ENCODE peak calls at places on chromosomes 3 and 15, in ten cellular contexts. W is AG04450; E is Daoy; G is right lobe of liver; Z is germinal center; I is brain microvascular endothelial cell; L is activated T-helper 1 cell treated with anti-CD3 and anti-CD28 coated beads, Interleukin-2, amount 50 U/mL, for 16 hours; H is ELR; S is occipital lobe; Q is kidney tubule cell. N is an unnamed sample.

GRCh38 chr3:42090973-42091731 is at the start of gene TRAK1:
- DNase-seq in Q (no peak), E (peak; percentile 14), I (no peak), W (no peak), Z (no peak), S (no peak), L (no peak), G (no peak), H (no peak), N (peak; percentile 74)

GRCh38 chr15:89656116-89656815 is 999 bp upstream of the KIF7 start:
- DNase-seq in Q (peak; percentile 66), W (no peak), G (no peak), L (no peak), Z (no peak), I (no peak), S (no peak), E (no peak), H (peak; percentile 80), N (no peak)

GRCh38 chr15:69391046-69391757 is 22.9 kb upstream of the KIF23 start:
- DNase-seq in E (no peak), G (no peak), Q (no peak), H (no peak), I (no peak), L (no peak), Z (no peak), W (no peak), S (no peak), N (no peak)

GRCh38 chr15:71301958-71302621 is 186.8 kb downstream of the THSD4 start:
- DNase-seq in W (no peak), Q (no peak), L (no peak), Z (no peak), G (no peak), S (no peak), H (no peak), I (no peak), E (no peak), N (no peak)

GRCh38 chr15:34584321-34584668 is 844 bp upstream of the GOLGA8B start:
- DNase-seq in E (no peak), Q (no peak), W (no peak), H (no peak), G (peak; percentile 57), I (no peak), L (no peak), S (no peak), Z (no peak), N (no peak)

GRCh38 chr3:194328080-194328571 is 23.0 kb downstream of the CPN2 start:
- DNase-seq in G (no peak), I (peak; percentile 28), L (no peak), S (no peak), Z (no peak), H (peak; percentile 69), W (no peak), E (peak; percentile 47), Q (peak; percentile 84), N (no peak)

GRCh38 chr15:32222716-32223115 is 180.4 kb downstream of the GOLGA8K start:
- DNase-seq in Q (no peak), W (no peak), S (no peak), E (no peak), G (no peak), L (no peak), H (no peak), Z (no peak), I (no peak), N (no peak)

GRCh38 chr15:67809866-67810265 is 15.4 kb upstream of the SKOR1 start:
- DNase-seq in H (no peak), S (no peak), Q (no peak), Z (no peak), I (no peak), G (peak; percentile 29), W (no peak), L (no peak), E (no peak), N (no peak)

GRCh38 chr3:109804697-109805096 is 467.4 kb upstream of the DPPA4 start:
- DNase-seq in E (no peak), G (no peak), L (no peak), I (no peak), H (no peak), Z (no peak), S (no peak), Q (peak; percentile 64), W (no peak), N (no peak)

GRCh38 chr3:25582242-25582641 is 82.5 kb downstream of the TOP2B start:
- DNase-seq in E (peak; percentile 54), Q (peak; percentile 78), S (no peak), L (no peak), W (peak; percentile 71), I (peak; percentile 92), G (no peak), H (peak; percentile 96), Z (no peak), N (no peak)

GRCh38 chr15:23372284-23372683 is 17.7 kb downstream of the GOLGA8S start:
- DNase-seq in I (no peak), Q (no peak), G (no peak), W (no peak), L (no peak), Z (no peak), S (no peak), H (no peak), E (peak; percentile 86), N (no peak)

GRCh38 chr3:124263168-124263567 is 271.2 kb upstream of the ROPN1 start:
- DNase-seq in G (no peak), E (peak; percentile 83), Q (peak; percentile 92), W (peak; percentile 82), S (no peak), I (peak; percentile 86), H (peak; percentile 91), L (no peak), Z (no peak), N (no peak)

GRCh38 chr3:186869253-186870235 is 27.0 kb downstream of the ADIPOQ start:
- DNase-seq in G (no peak), H (peak; percentile 12), Z (no peak), W (no peak), I (no peak), Q (no peak), E (no peak), L (no peak), S (no peak), N (no peak)

GRCh38 chr3:127791221-127791913 is 30.9 kb downstream of the MGLL start:
- DNase-seq in H (peak; percentile 82), Z (peak; percentile 57), E (peak; percentile 81), L (no peak), I (peak; percentile 78), G (no peak), S (no peak), W (peak; percentile 76), Q (peak; percentile 50), N (no peak)

GRCh38 chr3:8441969-8442559 is 59.6 kb upstream of the LMCD1 start:
- DNase-seq in E (peak; percentile 42), I (peak; percentile 64), L (no peak), W (peak; percentile 48), H (peak; percentile 70), Q (peak; percentile 82), S (no peak), G (no peak), Z (peak; percentile 8), N (peak; percentile 69)

GRCh38 chr3:48855681-48856447 is 8.2 kb upstream of the PRKAR2A start:
- DNase-seq in L (no peak), E (no peak), S (no peak), G (no peak), I (no peak), Z (no peak), W (no peak), H (no peak), Q (no peak), N (no peak)

GRCh38 chr3:157475921-157476395 is 27.3 kb downstream of the VEPH1 start:
- DNase-seq in L (no peak), W (peak; percentile 45), Z (no peak), G (no peak), I (peak; percentile 67), H (peak; percentile 71), E (peak; percentile 59), S (no peak), Q (peak; percentile 67), N (no peak)

GRCh38 chr3:23650371-23651140 is 155.2 kb upstream of the UBE2E1 start:
- DNase-seq in W (peak; percentile 80), L (no peak), G (no peak), S (no peak), Q (peak; percentile 88), Z (no peak), E (peak; percentile 72), I (peak; percentile 72), H (peak; percentile 96), N (no peak)

GRCh38 chr3:108862865-108863798 is 40.5 kb downstream of the TRAT1 start:
- DNase-seq in Q (peak; percentile 64), E (peak; percentile 6), S (no peak), G (no peak), W (peak; percentile 59), Z (no peak), I (peak; percentile 14), L (no peak), H (peak; percentile 94), N (no peak)

GRCh38 chr3:46707601-46708011 is 6.4 kb downstream of the TMIE start:
- DNase-seq in I (no peak), Z (no peak), G (peak; percentile 41), W (no peak), L (no peak), Q (no peak), E (no peak), H (no peak), S (no peak), N (no peak)

GRCh38 chr15:99682455-99682854 is 50.8 kb downstream of the LYSMD4 start:
- DNase-seq in Q (peak; percentile 90), Z (no peak), E (peak; percentile 77), S (no peak), I (peak; percentile 81), W (peak; percentile 69), H (peak; percentile 79), L (no peak), G (no peak), N (peak; percentile 23)

GRCh38 chr3:100611221-100611620 is 1.8 kb downstream of the ADGRG7 start:
- DNase-seq in S (no peak), E (no peak), L (no peak), Z (no peak), I (no peak), G (no peak), W (no peak), Q (no peak), H (no peak), N (no peak)

GRCh38 chr3:136464502-136464901 is 214.4 kb downstream of the PCCB start:
- DNase-seq in G (no peak), Z (no peak), I (peak; percentile 59), S (no peak), Q (no peak), W (peak; percentile 75), H (peak; percentile 95), L (no peak), E (no peak), N (no peak)

GRCh38 chr3:195770081-195770840 is 41.5 kb downstream of the MUC4 start:
- DNase-seq in Z (no peak), L (no peak), G (no peak), W (no peak), I (no peak), S (no peak), Q (no peak), H (no peak), E (no peak), N (no peak)

GRCh38 chr3:130258532-130258952 is 86.9 kb upstream of the COL6A5 start:
- DNase-seq in I (no peak), H (peak; percentile 28), E (peak; percentile 43), Z (no peak), Q (no peak), S (peak; percentile 16), G (no peak), W (no peak), L (no peak), N (peak; percentile 30)

GRCh38 chr3:120144267-120144666 is 50.0 kb upstream of the GSK3B start:
- DNase-seq in W (no peak), H (peak; percentile 81), E (peak; percentile 51), Z (no peak), G (no peak), I (peak; percentile 28), S (no peak), Q (peak; percentile 96), L (no peak), N (no peak)

GRCh38 chr15:67422296-67422695 is 98.6 kb upstream of the C15orf61 start:
- DNase-seq in Z (no peak), W (no peak), L (no peak), E (no peak), Q (no peak), G (no peak), I (no peak), S (no peak), H (peak; percentile 8), N (no peak)

GRCh38 chr3:141642215-141642614 is 95.9 kb upstream of the RNF7 start:
- DNase-seq in E (no peak), I (no peak), W (no peak), L (no peak), Q (peak; percentile 16), H (no peak), G (no peak), Z (no peak), S (no peak), N (no peak)

N was measured in Ammon's horn.